ENCODE peak calls at places on chromosomes 7 and 10, in four cellular contexts. One of them, this sample, is unnamed.

GRCh38 chr7:1706721-1707613 is 36.9 kb downstream of the ELFN1 start:
- DNase-seq in K562: no peak
- DNase-seq in GM12878: no peak
- DNase-seq in HepG2: no peak
- DNase-seq in this sample: no peak

GRCh38 chr10:72016608-72017310 is 52.6 kb downstream of the CHST3 start:
- DNase-seq in GM12878: no peak
- DNase-seq in K562: no peak
- DNase-seq in HepG2: no peak
- DNase-seq in this sample: no peak

GRCh38 chr7:78063758-78064157 is 265.2 kb downstream of the PHTF2 start:
- DNase-seq in HepG2: no peak
- DNase-seq in K562: no peak
- DNase-seq in GM12878: no peak
- DNase-seq in this sample: no peak

GRCh38 chr7:130453051-130453450 is 12.2 kb upstream of the CEP41 start:
- DNase-seq in K562: no peak
- DNase-seq in GM12878: no peak
- DNase-seq in HepG2: no peak
- DNase-seq in this sample: no peak

GRCh38 chr7:99344061-99344647 is 18.5 kb downstream of the ARPC1A start:
- DNase-seq in GM12878: no peak
- DNase-seq in HepG2: no peak
- DNase-seq in K562: no peak
- DNase-seq in this sample: no peak

GRCh38 chr10:103969436-103969835 is 2.5 kb downstream of the SLK start:
- DNase-seq in GM12878: no peak
- DNase-seq in K562: no peak
- DNase-seq in HepG2: no peak
- DNase-seq in this sample: no peak

GRCh38 chr7:142030294-142030693 is 34.6 kb downstream of the MGAM start:
- DNase-seq in HepG2: peak
- DNase-seq in GM12878: no peak
- DNase-seq in K562: no peak
- DNase-seq in this sample: no peak

GRCh38 chr10:3178070-3178469 is 5.5 kb upstream of the PITRM1 start:
- DNase-seq in K562: no peak
- DNase-seq in GM12878: no peak
- DNase-seq in HepG2: no peak
- DNase-seq in this sample: no peak

GRCh38 chr7:74097937-74098614 is 14.5 kb downstream of the LIMK1 start:
- DNase-seq in K562: no peak
- DNase-seq in GM12878: no peak
- DNase-seq in HepG2: no peak
- DNase-seq in this sample: no peak

GRCh38 chr7:140564643-140565042 is 76.0 kb downstream of the DENND2A start:
- DNase-seq in K562: no peak
- DNase-seq in HepG2: no peak
- DNase-seq in GM12878: no peak
- DNase-seq in this sample: no peak

GRCh38 chr10:6665847-6666246 is 85.8 kb upstream of the PRKCQ start:
- DNase-seq in K562: no peak
- DNase-seq in GM12878: no peak
- DNase-seq in HepG2: no peak
- DNase-seq in this sample: no peak

GRCh38 chr7:46468753-46469356 is 547.8 kb upstream of the IGFBP3 start:
- DNase-seq in GM12878: no peak
- DNase-seq in K562: peak
- DNase-seq in HepG2: no peak
- DNase-seq in this sample: no peak

GRCh38 chr7:65731562-65732035 is 141.3 kb upstream of the VKORC1L1 start:
- DNase-seq in K562: peak
- DNase-seq in HepG2: no peak
- DNase-seq in GM12878: no peak
- DNase-seq in this sample: peak

GRCh38 chr7:148156248-148156647 is 434.3 kb upstream of the C7orf33 start:
- DNase-seq in K562: no peak
- DNase-seq in HepG2: no peak
- DNase-seq in GM12878: no peak
- DNase-seq in this sample: no peak

GRCh38 chr7:46705416-46706255 is 784.6 kb upstream of the IGFBP3 start:
- DNase-seq in GM12878: no peak
- DNase-seq in K562: no peak
- DNase-seq in HepG2: no peak
- DNase-seq in this sample: no peak

GRCh38 chr7:542935-543789 is 23.5 kb upstream of the PDGFA start:
- DNase-seq in HepG2: peak
- DNase-seq in GM12878: no peak
- DNase-seq in K562: peak
- DNase-seq in this sample: no peak

GRCh38 chr7:20241491-20242261 is 24.5 kb upstream of the MACC1 start:
- DNase-seq in GM12878: peak
- DNase-seq in K562: no peak
- DNase-seq in HepG2: peak
- DNase-seq in this sample: no peak

GRCh38 chr10:3554121-3554522 is 230.9 kb downstream of the KLF6 start:
- DNase-seq in GM12878: no peak
- DNase-seq in HepG2: no peak
- DNase-seq in K562: no peak
- DNase-seq in this sample: no peak

GRCh38 chr10:80075781-80076180 is 2.7 kb upstream of the TMEM254 start:
- DNase-seq in K562: no peak
- DNase-seq in GM12878: no peak
- DNase-seq in HepG2: no peak
- DNase-seq in this sample: no peak

GRCh38 chr10:50851884-50852671 is 33.3 kb downstream of the A1CF start:
- DNase-seq in GM12878: no peak
- DNase-seq in HepG2: peak
- DNase-seq in K562: no peak
- DNase-seq in this sample: no peak

GRCh38 chr10:113151178-113151577 is 201.1 kb downstream of the TCF7L2 start:
- DNase-seq in GM12878: no peak
- DNase-seq in K562: no peak
- DNase-seq in HepG2: no peak
- DNase-seq in this sample: no peak

GRCh38 chr10:48968036-48968435 is 28.4 kb upstream of the LRRC18 start:
- DNase-seq in GM12878: no peak
- DNase-seq in HepG2: no peak
- DNase-seq in K562: no peak
- DNase-seq in this sample: no peak

GRCh38 chr7:18680576-18680975 is 185.0 kb downstream of the HDAC9 start:
- DNase-seq in K562: no peak
- DNase-seq in HepG2: no peak
- DNase-seq in GM12878: no peak
- DNase-seq in this sample: no peak

GRCh38 chr10:78398385-78398784 is 364.7 kb downstream of the RPS24 start:
- DNase-seq in HepG2: no peak
- DNase-seq in K562: no peak
- DNase-seq in GM12878: no peak
- DNase-seq in this sample: no peak

GRCh38 chr7:121385800-121386179 is 10.3 kb downstream of the FAM3C start:
- DNase-seq in K562: no peak
- DNase-seq in HepG2: no peak
- DNase-seq in GM12878: peak
- DNase-seq in this sample: no peak

GRCh38 chr7:37069336-37069735 is 345.0 kb upstream of the AOAH start:
- DNase-seq in HepG2: no peak
- DNase-seq in K562: no peak
- DNase-seq in GM12878: no peak
- DNase-seq in this sample: no peak

GRCh38 chr7:6307762-6308161 is 35.3 kb upstream of the CYTH3 start:
- DNase-seq in K562: no peak
- DNase-seq in GM12878: no peak
- DNase-seq in HepG2: peak
- DNase-seq in this sample: no peak

GRCh38 chr10:85650791-85651506 is 715.6 kb downstream of the GRID1 start:
- DNase-seq in K562: no peak
- DNase-seq in GM12878: no peak
- DNase-seq in HepG2: no peak
- DNase-seq in this sample: no peak

GRCh38 chr10:110834622-110835219 is 37.0 kb upstream of the PDCD4 start:
- DNase-seq in HepG2: peak
- DNase-seq in K562: no peak
- DNase-seq in GM12878: no peak
- DNase-seq in this sample: no peak

GRCh38 chr10:23493711-23494110 is 54.8 kb downstream of the OTUD1 start:
- DNase-seq in GM12878: no peak
- DNase-seq in K562: no peak
- DNase-seq in HepG2: no peak
- DNase-seq in this sample: no peak

GRCh38 chr7:155899596-155899995 is 87.3 kb upstream of the SHH start:
- DNase-seq in K562: no peak
- DNase-seq in GM12878: no peak
- DNase-seq in HepG2: no peak
- DNase-seq in this sample: no peak

GRCh38 chr10:20489961-20490360 is 407.1 kb downstream of the NEBL start:
- DNase-seq in K562: no peak
- DNase-seq in HepG2: no peak
- DNase-seq in GM12878: no peak
- DNase-seq in this sample: no peak

GRCh38 chr7:43569424-43569823 is 13.5 kb upstream of the STK17A start:
- DNase-seq in K562: no peak
- DNase-seq in GM12878: no peak
- DNase-seq in HepG2: no peak
- DNase-seq in this sample: no peak

GRCh38 chr10:60917331-60918280 is 26.4 kb downstream of the RHOBTB1 start:
- DNase-seq in HepG2: no peak
- DNase-seq in K562: no peak
- DNase-seq in GM12878: no peak
- DNase-seq in this sample: no peak
- TF ChIP-seq NR2C2 in HepG2: no peak
- TF ChIP-seq NR2C2 in K562: no peak
- TF ChIP-seq NR2C2 in GM12878: no peak
- TF ChIP-seq NR2C2 in this sample: no peak

DNA sequence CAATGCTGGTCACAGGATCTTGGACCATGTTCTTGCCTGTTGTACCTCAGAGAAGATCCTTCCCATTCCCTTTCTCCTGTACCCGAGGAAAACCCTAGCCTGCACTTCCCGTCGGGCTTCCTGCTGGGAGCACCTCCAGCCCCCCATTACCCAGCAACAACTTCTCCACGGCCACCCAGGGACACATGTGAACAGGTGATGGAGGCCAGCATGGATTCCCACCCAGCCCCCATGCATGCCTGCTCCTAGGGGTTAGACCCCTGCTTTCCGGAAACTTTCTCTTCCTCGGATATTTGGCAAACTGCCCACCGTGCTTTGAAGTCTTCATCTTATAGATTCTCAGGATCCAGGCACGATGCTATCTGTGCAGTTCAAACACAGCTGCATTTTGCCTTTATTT is 67.3 kb downstream of the CALML3 start:
- DNase-seq in HepG2: no peak
- DNase-seq in K562: no peak
- DNase-seq in GM12878: no peak
- DNase-seq in this sample: no peak
- TF ChIP-seq NR2C2 in HepG2: no peak
- TF ChIP-seq NR2C2 in K562: no peak
- TF ChIP-seq NR2C2 in GM12878: no peak
- TF ChIP-seq NR2C2 in this sample: no peak

DNA sequence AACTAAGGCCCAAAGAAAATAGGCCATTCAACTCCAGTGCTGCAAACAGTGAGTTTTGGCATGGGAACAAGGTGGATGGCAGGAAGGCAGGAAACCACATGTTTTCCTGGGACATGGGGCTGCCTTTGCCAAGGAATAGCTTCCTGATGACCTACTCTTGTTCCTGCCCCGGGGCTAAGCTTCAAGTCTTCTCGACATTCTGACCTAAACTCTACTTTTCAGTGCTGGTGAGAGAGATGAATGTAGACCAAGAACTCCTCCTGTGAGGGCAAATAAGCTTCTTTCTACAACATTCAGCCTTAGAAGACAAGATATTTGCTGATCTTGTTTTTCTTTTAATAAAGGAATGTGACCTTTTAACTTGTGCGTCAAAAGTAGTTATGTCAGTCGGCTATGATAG is 199.0 kb downstream of the GPR37 start:
- DNase-seq in HepG2: no peak
- DNase-seq in GM12878: no peak
- DNase-seq in K562: no peak
- DNase-seq in this sample: peak
- TF ChIP-seq NR2C2 in HepG2: no peak
- TF ChIP-seq NR2C2 in GM12878: no peak
- TF ChIP-seq NR2C2 in K562: no peak
- TF ChIP-seq NR2C2 in this sample: no peak

GRCh38 chr7:157548691-157549265 is 212.0 kb downstream of the DNAJB6 start:
- DNase-seq in K562: no peak
- DNase-seq in GM12878: no peak
- DNase-seq in HepG2: no peak
- DNase-seq in this sample: no peak
- TF ChIP-seq NR2C2 in K562: no peak
- TF ChIP-seq NR2C2 in GM12878: no peak
- TF ChIP-seq NR2C2 in HepG2: no peak
- TF ChIP-seq NR2C2 in this sample: no peak

GRCh38 chr7:104956753-104957450 is 57.1 kb upstream of the KMT2E start:
- DNase-seq in GM12878: peak
- DNase-seq in K562: no peak
- DNase-seq in HepG2: no peak
- DNase-seq in this sample: no peak
- TF ChIP-seq NR2C2 in GM12878: no peak
- TF ChIP-seq NR2C2 in K562: no peak
- TF ChIP-seq NR2C2 in HepG2: no peak
- TF ChIP-seq NR2C2 in this sample: no peak

GRCh38 chr7:30379131-30379530 is 94.7 kb downstream of the ZNRF2 start:
- DNase-seq in HepG2: no peak
- DNase-seq in K562: no peak
- DNase-seq in GM12878: no peak
- DNase-seq in this sample: no peak
- TF ChIP-seq NR2C2 in HepG2: no peak
- TF ChIP-seq NR2C2 in K562: no peak
- TF ChIP-seq NR2C2 in GM12878: no peak
- TF ChIP-seq NR2C2 in this sample: no peak

GRCh38 chr7:101816499-101817030 is 861 bp upstream of the CUX1 start:
- DNase-seq in K562: peak
- DNase-seq in HepG2: no peak
- DNase-seq in GM12878: no peak
- DNase-seq in this sample: peak

GRCh38 chr7:101814081-101814995 is 3.1 kb upstream of the CUX1 start:
- DNase-seq in HepG2: peak
- DNase-seq in K562: peak
- DNase-seq in GM12878: no peak
- DNase-seq in this sample: peak

GRCh38 chr7:101813414-101814019 is 3.9 kb upstream of the CUX1 start:
- DNase-seq in K562: no peak
- DNase-seq in GM12878: no peak
- DNase-seq in HepG2: no peak
- DNase-seq in this sample: peak

GRCh38 chr7:101815826-101816488 is 1.5 kb upstream of the CUX1 start:
- DNase-seq in HepG2: peak
- DNase-seq in K562: peak
- DNase-seq in GM12878: no peak
- DNase-seq in this sample: peak

GRCh38 chr7:101814996-101815825 is 2.2 kb upstream of the CUX1 start:
- DNase-seq in HepG2: no peak
- DNase-seq in K562: peak
- DNase-seq in GM12878: no peak
- DNase-seq in this sample: peak
- TF ChIP-seq NR2C2 in HepG2: no peak
- TF ChIP-seq NR2C2 in K562: no peak
- TF ChIP-seq NR2C2 in GM12878: no peak
- TF ChIP-seq NR2C2 in this sample: no peak